ENCODE peak calls at places on chromosomes 1 and 21, in ten cellular contexts. A is GM12864, K is progenitor cell of endocrine pancreas, J is HTR-8/SVneo, V is nephron progenitor cell, X is T-helper 9 cell, Z is H4, Y is non-pigmented ciliary epithelial cell, U is epithelial cell of prostate, E is stromal cell of bone marrow. G is an unnamed sample.

GRCh38 chr1:51957618-51958017 is 32.9 kb downstream of the RAB3B start:
- DNase-seq in A (no peak), K (no peak), J (no peak), V (no peak), X (no peak), Z (no peak), Y (no peak), U (no peak), E (no peak), G (no peak)

GRCh38 chr1:241749041-241749798 is 97.1 kb downstream of the WDR64 start:
- DNase-seq in A (no peak), K (no peak), J (no peak), V (no peak), X (no peak), Z (no peak), Y (no peak), U (peak; percentile 3), E (peak; percentile 49), G (peak; percentile 76)

GRCh38 chr21:33554982-33555344 is 12.1 kb downstream of the SON start:
- DNase-seq in A (no peak), K (no peak), J (no peak), V (no peak), X (no peak), Z (no peak), Y (no peak), U (no peak), E (no peak), G (no peak)

GRCh38 chr1:200258447-200259375 is 151.1 kb downstream of the ZNF281 start:
- DNase-seq in A (peak; percentile 26), K (no peak), J (peak; percentile 34), V (no peak), X (no peak), Z (no peak), Y (no peak), U (no peak), E (no peak), G (peak; percentile 39)

GRCh38 chr1:62175568-62176179 is 19.0 kb upstream of the L1TD1 start:
- DNase-seq in A (no peak), K (no peak), J (peak; percentile 40), V (peak; percentile 58), X (peak; percentile 2), Z (peak; percentile 61), Y (peak; percentile 6), U (no peak), E (peak; percentile 25), G (peak; percentile 47)

GRCh38 chr21:31182231-31183129 is 144.2 kb upstream of the KRTAP19-8 start:
- DNase-seq in A (no peak), K (no peak), J (no peak), V (no peak), X (peak; percentile 35), Z (no peak), Y (no peak), U (no peak), E (no peak), G (no peak)

GRCh38 chr1:39663559-39663958 is 8.3 kb downstream of the NT5C1A start:
- DNase-seq in A (no peak), K (no peak), J (no peak), V (no peak), X (no peak), Z (no peak), Y (no peak), U (no peak), E (no peak), G (no peak)

GRCh38 chr1:246785536-246786111 is 61.4 kb downstream of the SCCPDH start:
- DNase-seq in A (no peak), K (no peak), J (no peak), V (no peak), X (no peak), Z (no peak), Y (no peak), U (no peak), E (no peak), G (no peak)

GRCh38 chr1:229582011-229582694 is 23.6 kb upstream of the ABCB10 start:
- DNase-seq in A (no peak), K (no peak), J (no peak), V (no peak), X (no peak), Z (no peak), Y (no peak), U (no peak), E (no peak), G (peak; percentile 42)

GRCh38 chr1:228163004-228163753 is 2.4 kb upstream of the IBA57 start:
- DNase-seq in A (no peak), K (no peak), J (peak; percentile 53), V (no peak), X (no peak), Z (no peak), Y (no peak), U (peak; percentile 55), E (no peak), G (peak; percentile 82)

GRCh38 chr1:208089971-208090755 is 154.0 kb downstream of the PLXNA2 start:
- DNase-seq in A (no peak), K (no peak), J (no peak), V (peak; percentile 35), X (no peak), Z (peak; percentile 21), Y (no peak), U (no peak), E (no peak), G (no peak)

GRCh38 chr1:155254714-155255242 is 505 bp downstream of the ENTREP3 start:
- DNase-seq in A (no peak), K (no peak), J (no peak), V (peak; percentile 25), X (no peak), Z (no peak), Y (no peak), U (no peak), E (no peak), G (no peak)

GRCh38 chr1:177487481-177487880 is 316.7 kb downstream of the BRINP2 start:
- DNase-seq in A (no peak), K (no peak), J (no peak), V (peak; percentile 8), X (no peak), Z (no peak), Y (no peak), U (no peak), E (no peak), G (no peak)

GRCh38 chr1:168136709-168137514 is at the start of gene GPR161:
- DNase-seq in A (no peak), K (peak; percentile 55), J (peak; percentile 54), V (peak; percentile 88), X (peak; percentile 14), Z (peak; percentile 19), Y (no peak), U (no peak), E (no peak), G (peak; percentile 44)

GRCh38 chr1:242189591-242189990 is 190.7 kb upstream of the MAP1LC3C start:
- DNase-seq in A (no peak), K (no peak), J (no peak), V (no peak), X (no peak), Z (no peak), Y (no peak), U (no peak), E (no peak), G (no peak)

GRCh38 chr1:246427611-246428010 is 79.5 kb downstream of the SMYD3 start:
- DNase-seq in A (no peak), K (no peak), J (no peak), V (no peak), X (no peak), Z (no peak), Y (no peak), U (no peak), E (no peak), G (peak; percentile 59)

GRCh38 chr1:64212023-64212422 is 8.6 kb downstream of the UBE2U start:
- DNase-seq in A (no peak), K (no peak), J (no peak), V (no peak), X (no peak), Z (no peak), Y (peak; percentile 74), U (no peak), E (peak; percentile 67), G (peak; percentile 26)

GRCh38 chr21:45288441-45288841 is 746 bp upstream of the POFUT2 start:
- DNase-seq in A (no peak), K (peak; percentile 19), J (no peak), V (no peak), X (no peak), Z (no peak), Y (no peak), U (no peak), E (no peak), G (no peak)

GRCh38 chr1:245751111-245751510 is 596.3 kb downstream of the KIF26B start:
- DNase-seq in A (no peak), K (no peak), J (no peak), V (no peak), X (no peak), Z (no peak), Y (no peak), U (no peak), E (no peak), G (no peak)

GRCh38 chr1:31957701-31958674 is 19.8 kb upstream of the PTP4A2 start:
- DNase-seq in A (peak; percentile 74), K (no peak), J (no peak), V (no peak), X (no peak), Z (no peak), Y (no peak), U (no peak), E (no peak), G (no peak)

GRCh38 chr1:247360991-247361721 is 29.5 kb upstream of the ZNF496 start:
- DNase-seq in A (no peak), K (no peak), J (no peak), V (no peak), X (no peak), Z (no peak), Y (no peak), U (no peak), E (peak; percentile 43), G (no peak)

GRCh38 chr1:62144238-62144831 is 50.3 kb upstream of the L1TD1 start:
- DNase-seq in A (peak; percentile 12), K (peak; percentile 29), J (peak; percentile 27), V (peak; percentile 50), X (no peak), Z (peak; percentile 44), Y (no peak), U (no peak), E (peak; percentile 39), G (peak; percentile 43)

GRCh38 chr1:6185151-6185550 is 5.0 kb upstream of the CHD5 start:
- DNase-seq in A (no peak), K (no peak), J (no peak), V (no peak), X (no peak), Z (no peak), Y (peak; percentile 48), U (no peak), E (no peak), G (no peak)

GRCh38 chr1:47280142-47280541 is 33.8 kb downstream of the STIL start:
- DNase-seq in A (no peak), K (no peak), J (no peak), V (no peak), X (no peak), Z (no peak), Y (no peak), U (no peak), E (no peak), G (peak; percentile 45)

GRCh38 chr1:43789604-43790288 is 82.4 kb downstream of the ST3GAL3 start:
- DNase-seq in A (no peak), K (no peak), J (no peak), V (no peak), X (no peak), Z (no peak), Y (no peak), U (no peak), E (no peak), G (peak; percentile 40)

GRCh38 chr1:151606384-151606783 is 5.5 kb upstream of the SNX27 start:
- DNase-seq in A (no peak), K (no peak), J (no peak), V (no peak), X (no peak), Z (peak; percentile 58), Y (no peak), U (peak; percentile 80), E (no peak), G (peak; percentile 97)

GRCh38 chr1:236699366-236699765 is 13.1 kb downstream of the ACTN2 start:
- DNase-seq in A (no peak), K (no peak), J (no peak), V (no peak), X (no peak), Z (no peak), Y (no peak), U (no peak), E (no peak), G (no peak)

GRCh38 chr1:236844499-236845271 is 49.6 kb downstream of the MTR start:
- DNase-seq in A (no peak), K (no peak), J (no peak), V (no peak), X (no peak), Z (peak; percentile 22), Y (no peak), U (no peak), E (peak; percentile 56), G (no peak)